ENCODE peak calls at places on chromosome 7, in seven cellular contexts. One of them, this sample, is unnamed.

GRCh38 chr7:91249506-91250233 is 14.6 kb upstream of the FZD1 start:
- DNase-seq in astrocyte of the hippocampus: peak
- DNase-seq in fibroblast of pulmonary artery: peak
- DNase-seq in RWPE1: peak
- DNase-seq in stomach: no peak
- DNase-seq in left cardiac atrium: no peak
- DNase-seq in MCF 10A: peak
- DNase-seq in this sample: no peak

GRCh38 chr7:77759294-77759889 is 38.8 kb downstream of the TMEM60 start:
- DNase-seq in stomach: peak
- DNase-seq in fibroblast of pulmonary artery: peak
- DNase-seq in astrocyte of the hippocampus: peak
- DNase-seq in left cardiac atrium: peak
- DNase-seq in MCF 10A: peak
- DNase-seq in RWPE1: peak
- DNase-seq in this sample: no peak

GRCh38 chr7:24172859-24173258 is 111.1 kb upstream of the NPY start:
- DNase-seq in stomach: no peak
- DNase-seq in astrocyte of the hippocampus: no peak
- DNase-seq in MCF 10A: no peak
- DNase-seq in RWPE1: no peak
- DNase-seq in fibroblast of pulmonary artery: no peak
- DNase-seq in left cardiac atrium: no peak
- DNase-seq in this sample: no peak

GRCh38 chr7:8176370-8177081 is 85.4 kb downstream of the ICA1 start:
- DNase-seq in RWPE1: no peak
- DNase-seq in MCF 10A: no peak
- DNase-seq in stomach: no peak
- DNase-seq in left cardiac atrium: no peak
- DNase-seq in fibroblast of pulmonary artery: no peak
- DNase-seq in astrocyte of the hippocampus: peak
- DNase-seq in this sample: peak

GRCh38 chr7:98617960-98618418 is 904 bp downstream of the NPTX2 start:
- DNase-seq in MCF 10A: no peak
- DNase-seq in RWPE1: no peak
- DNase-seq in fibroblast of pulmonary artery: no peak
- DNase-seq in stomach: no peak
- DNase-seq in left cardiac atrium: no peak
- DNase-seq in astrocyte of the hippocampus: no peak
- DNase-seq in this sample: no peak

GRCh38 chr7:120170849-120171248 is 102.1 kb upstream of the KCND2 start:
- DNase-seq in MCF 10A: no peak
- DNase-seq in RWPE1: no peak
- DNase-seq in left cardiac atrium: no peak
- DNase-seq in stomach: no peak
- DNase-seq in fibroblast of pulmonary artery: peak
- DNase-seq in astrocyte of the hippocampus: no peak
- DNase-seq in this sample: no peak

GRCh38 chr7:44639701-44640321 is 33.4 kb downstream of the OGDH start:
- DNase-seq in left cardiac atrium: no peak
- DNase-seq in astrocyte of the hippocampus: peak
- DNase-seq in RWPE1: peak
- DNase-seq in stomach: no peak
- DNase-seq in fibroblast of pulmonary artery: peak
- DNase-seq in MCF 10A: peak
- DNase-seq in this sample: no peak

GRCh38 chr7:47195641-47196040 is 386.3 kb downstream of the TNS3 start:
- DNase-seq in left cardiac atrium: no peak
- DNase-seq in stomach: no peak
- DNase-seq in astrocyte of the hippocampus: no peak
- DNase-seq in fibroblast of pulmonary artery: no peak
- DNase-seq in MCF 10A: no peak
- DNase-seq in RWPE1: no peak
- DNase-seq in this sample: no peak

GRCh38 chr7:118590107-118590506 is 365.6 kb downstream of the ANKRD7 start:
- DNase-seq in left cardiac atrium: no peak
- DNase-seq in RWPE1: no peak
- DNase-seq in fibroblast of pulmonary artery: peak
- DNase-seq in astrocyte of the hippocampus: no peak
- DNase-seq in stomach: no peak
- DNase-seq in MCF 10A: peak
- DNase-seq in this sample: no peak

GRCh38 chr7:152866791-152867481 is 107.4 kb downstream of the ACTR3B start:
- DNase-seq in left cardiac atrium: no peak
- DNase-seq in MCF 10A: no peak
- DNase-seq in RWPE1: no peak
- DNase-seq in astrocyte of the hippocampus: no peak
- DNase-seq in fibroblast of pulmonary artery: no peak
- DNase-seq in stomach: peak
- DNase-seq in this sample: no peak

GRCh38 chr7:91054374-91054773 is 209.9 kb upstream of the FZD1 start:
- DNase-seq in stomach: no peak
- DNase-seq in left cardiac atrium: no peak
- DNase-seq in MCF 10A: no peak
- DNase-seq in astrocyte of the hippocampus: no peak
- DNase-seq in fibroblast of pulmonary artery: no peak
- DNase-seq in RWPE1: no peak
- DNase-seq in this sample: no peak

GRCh38 chr7:95157381-95157780 is 167.0 kb downstream of the PON1 start:
- DNase-seq in RWPE1: no peak
- DNase-seq in left cardiac atrium: no peak
- DNase-seq in astrocyte of the hippocampus: no peak
- DNase-seq in stomach: no peak
- DNase-seq in MCF 10A: no peak
- DNase-seq in fibroblast of pulmonary artery: no peak
- DNase-seq in this sample: peak

GRCh38 chr7:141671705-141672496 is 30.1 kb downstream of the DENND11 start:
- DNase-seq in left cardiac atrium: no peak
- DNase-seq in RWPE1: no peak
- DNase-seq in stomach: no peak
- DNase-seq in fibroblast of pulmonary artery: peak
- DNase-seq in astrocyte of the hippocampus: no peak
- DNase-seq in MCF 10A: no peak
- DNase-seq in this sample: no peak

GRCh38 chr7:2443491-2443890 is 32.7 kb downstream of the GRIFIN start:
- DNase-seq in fibroblast of pulmonary artery: no peak
- DNase-seq in RWPE1: no peak
- DNase-seq in astrocyte of the hippocampus: no peak
- DNase-seq in stomach: no peak
- DNase-seq in MCF 10A: no peak
- DNase-seq in left cardiac atrium: no peak
- DNase-seq in this sample: no peak

GRCh38 chr7:134458341-134458805 is 527 bp downstream of the AKR1B1 start:
- DNase-seq in RWPE1: peak
- DNase-seq in fibroblast of pulmonary artery: no peak
- DNase-seq in MCF 10A: peak
- DNase-seq in left cardiac atrium: peak
- DNase-seq in stomach: peak
- DNase-seq in astrocyte of the hippocampus: peak
- DNase-seq in this sample: peak

GRCh38 chr7:76423666-76424412 is 911 bp upstream of the ZP3 start:
- DNase-seq in MCF 10A: no peak
- DNase-seq in RWPE1: peak
- DNase-seq in stomach: no peak
- DNase-seq in left cardiac atrium: no peak
- DNase-seq in fibroblast of pulmonary artery: peak
- DNase-seq in astrocyte of the hippocampus: peak
- DNase-seq in this sample: peak

GRCh38 chr7:68484731-68485130 is 1113.5 kb upstream of the AUTS2 start:
- DNase-seq in fibroblast of pulmonary artery: no peak
- DNase-seq in astrocyte of the hippocampus: no peak
- DNase-seq in MCF 10A: no peak
- DNase-seq in stomach: no peak
- DNase-seq in left cardiac atrium: no peak
- DNase-seq in RWPE1: no peak
- DNase-seq in this sample: no peak

GRCh38 chr7:105097619-105098018 is 83.6 kb downstream of the KMT2E start:
- DNase-seq in RWPE1: peak
- DNase-seq in stomach: no peak
- DNase-seq in fibroblast of pulmonary artery: peak
- DNase-seq in MCF 10A: peak
- DNase-seq in left cardiac atrium: no peak
- DNase-seq in astrocyte of the hippocampus: no peak
- DNase-seq in this sample: no peak

GRCh38 chr7:46713868-46714596 is 793.0 kb upstream of the IGFBP3 start:
- DNase-seq in left cardiac atrium: peak
- DNase-seq in fibroblast of pulmonary artery: peak
- DNase-seq in MCF 10A: no peak
- DNase-seq in stomach: peak
- DNase-seq in RWPE1: no peak
- DNase-seq in astrocyte of the hippocampus: peak
- DNase-seq in this sample: no peak

GRCh38 chr7:64618785-64619456 is 47.0 kb upstream of the ZNF107 start:
- DNase-seq in left cardiac atrium: no peak
- DNase-seq in stomach: no peak
- DNase-seq in fibroblast of pulmonary artery: peak
- DNase-seq in MCF 10A: peak
- DNase-seq in astrocyte of the hippocampus: peak
- DNase-seq in RWPE1: peak
- DNase-seq in this sample: no peak

GRCh38 chr7:2611921-2612320 is 19.9 kb upstream of the TTYH3 start:
- DNase-seq in left cardiac atrium: no peak
- DNase-seq in fibroblast of pulmonary artery: no peak
- DNase-seq in MCF 10A: no peak
- DNase-seq in RWPE1: no peak
- DNase-seq in astrocyte of the hippocampus: no peak
- DNase-seq in stomach: no peak
- DNase-seq in this sample: no peak

GRCh38 chr7:24922099-24922773 is 57.7 kb downstream of the OSBPL3 start:
- DNase-seq in stomach: no peak
- DNase-seq in MCF 10A: no peak
- DNase-seq in astrocyte of the hippocampus: no peak
- DNase-seq in RWPE1: no peak
- DNase-seq in left cardiac atrium: no peak
- DNase-seq in fibroblast of pulmonary artery: no peak
- DNase-seq in this sample: no peak

GRCh38 chr7:82036146-82036886 is 266.5 kb upstream of the HGF start:
- DNase-seq in MCF 10A: no peak
- DNase-seq in RWPE1: no peak
- DNase-seq in astrocyte of the hippocampus: peak
- DNase-seq in left cardiac atrium: no peak
- DNase-seq in stomach: no peak
- DNase-seq in fibroblast of pulmonary artery: peak
- DNase-seq in this sample: no peak

GRCh38 chr7:2629740-2630681 is 1.8 kb upstream of the TTYH3 start:
- DNase-seq in astrocyte of the hippocampus: no peak
- DNase-seq in left cardiac atrium: peak
- DNase-seq in RWPE1: no peak
- DNase-seq in MCF 10A: no peak
- DNase-seq in fibroblast of pulmonary artery: peak
- DNase-seq in stomach: peak
- DNase-seq in this sample: no peak

GRCh38 chr7:98879198-98879988 is 1.1 kb downstream of the TRRAP start:
- DNase-seq in left cardiac atrium: no peak
- DNase-seq in fibroblast of pulmonary artery: no peak
- DNase-seq in astrocyte of the hippocampus: peak
- DNase-seq in RWPE1: no peak
- DNase-seq in MCF 10A: peak
- DNase-seq in stomach: no peak
- DNase-seq in this sample: no peak

GRCh38 chr7:151070573-151070960 is 10.0 kb downstream of the FASTK start:
- DNase-seq in stomach: no peak
- DNase-seq in RWPE1: no peak
- DNase-seq in astrocyte of the hippocampus: no peak
- DNase-seq in MCF 10A: no peak
- DNase-seq in left cardiac atrium: no peak
- DNase-seq in fibroblast of pulmonary artery: no peak
- DNase-seq in this sample: no peak